ENCODE peak calls at places on chromosomes 13 and 19, in five cellular contexts. I, N, Z, X and U are unnamed samples.

GRCh38 chr13:77386046-77386445 is 59.2 kb upstream of the MYCBP2 start:
- DNase-seq in I (no peak), N (no peak), Z (no peak), X (peak), U (no peak)

GRCh38 chr13:102599451-102600012 is 2.7 kb downstream of the TPP2 start:
- DNase-seq in I (no peak), N (no peak), Z (no peak), X (no peak), U (no peak)

GRCh38 chr19:8595651-8596050 is 14.9 kb downstream of the ADAMTS10 start:
- DNase-seq in I (no peak), N (no peak), Z (no peak), X (no peak), U (no peak)

GRCh38 chr19:10760268-10760944 is 42.5 kb downstream of the DNM2 start:
- DNase-seq in I (no peak), N (no peak), Z (no peak), X (peak), U (no peak)

GRCh38 chr19:31439270-31439573 is 90.0 kb upstream of the TSHZ3 start:
- DNase-seq in I (no peak), N (no peak), Z (no peak), X (no peak), U (no peak)

GRCh38 chr19:35851213-35852028 is 883 bp downstream of the NPHS1 start:
- DNase-seq in I (no peak), N (no peak), Z (no peak), X (no peak), U (peak)

GRCh38 chr13:53123536-53123935 is 94.9 kb downstream of the OLFM4 start:
- DNase-seq in I (no peak), N (no peak), Z (no peak), X (no peak), U (no peak)

GRCh38 chr13:109809216-109809890 is 23.0 kb upstream of the IRS2 start:
- DNase-seq in I (no peak), N (no peak), Z (no peak), X (no peak), U (no peak)

GRCh38 chr13:32829676-32830091 is 186.5 kb upstream of the KL start:
- DNase-seq in I (no peak), N (no peak), Z (no peak), X (peak), U (peak)

GRCh38 chr19:5648464-5648863 is 25.6 kb downstream of the SAFB start:
- DNase-seq in I (no peak), N (no peak), Z (no peak), X (no peak), U (no peak)

GRCh38 chr19:18723871-18724377 is 40.4 kb downstream of the CRTC1 start:
- DNase-seq in I (no peak), N (no peak), Z (no peak), X (no peak), U (no peak)

GRCh38 chr19:11005521-11005920 is 44.7 kb downstream of the SMARCA4 start:
- DNase-seq in I (no peak), N (no peak), Z (no peak), X (no peak), U (no peak)

GRCh38 chr19:30556230-30556711 is 184.1 kb downstream of the ZNF536 start:
- DNase-seq in I (no peak), N (no peak), Z (no peak), X (no peak), U (peak)

GRCh38 chr13:102020611-102021216 is 381.1 kb downstream of the FGF14 start:
- DNase-seq in I (no peak), N (no peak), Z (no peak), X (peak), U (no peak)

GRCh38 chr13:20125783-20126165 is 35.1 kb downstream of the GJA3 start:
- DNase-seq in I (no peak), N (no peak), Z (no peak), X (no peak), U (peak)
- H3K27ac ChIP-seq in I (no peak), N (no peak), Z (peak), X (no peak), U (no peak)

GRCh38 chr19:17305211-17305516 is 508 bp upstream of the MRPL34 start:
- DNase-seq in I (no peak), N (no peak), Z (no peak), X (no peak), U (no peak)
- H3K27ac ChIP-seq in I (peak), N (peak), Z (peak), X (no peak), U (no peak)

DNA sequence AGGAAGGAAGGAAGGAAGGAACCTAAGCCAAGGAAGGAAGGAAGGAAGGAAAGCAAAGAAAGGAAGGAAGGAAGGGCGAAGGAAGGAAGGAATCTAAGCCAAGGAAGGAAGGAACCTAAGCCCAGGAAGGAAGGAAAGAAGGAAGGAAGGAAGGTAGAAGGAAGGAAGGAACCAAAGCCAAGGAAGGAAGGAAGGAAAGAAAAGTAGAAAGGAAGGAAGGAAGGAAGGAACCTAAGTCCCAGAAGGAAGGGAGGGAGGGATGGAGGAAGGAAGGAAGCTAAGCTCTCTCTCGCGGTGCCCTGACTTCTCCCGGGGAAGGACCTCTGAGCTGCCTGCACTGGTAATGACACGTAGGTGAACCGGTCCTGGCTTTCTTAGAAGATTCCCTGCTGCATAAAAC is 1.3 kb upstream of the RUBCNL start:
- DNase-seq in I (no peak), N (no peak), Z (no peak), X (no peak), U (no peak)
- H3K27ac ChIP-seq in I (peak), N (no peak), Z (no peak), X (no peak), U (no peak)

DNA sequence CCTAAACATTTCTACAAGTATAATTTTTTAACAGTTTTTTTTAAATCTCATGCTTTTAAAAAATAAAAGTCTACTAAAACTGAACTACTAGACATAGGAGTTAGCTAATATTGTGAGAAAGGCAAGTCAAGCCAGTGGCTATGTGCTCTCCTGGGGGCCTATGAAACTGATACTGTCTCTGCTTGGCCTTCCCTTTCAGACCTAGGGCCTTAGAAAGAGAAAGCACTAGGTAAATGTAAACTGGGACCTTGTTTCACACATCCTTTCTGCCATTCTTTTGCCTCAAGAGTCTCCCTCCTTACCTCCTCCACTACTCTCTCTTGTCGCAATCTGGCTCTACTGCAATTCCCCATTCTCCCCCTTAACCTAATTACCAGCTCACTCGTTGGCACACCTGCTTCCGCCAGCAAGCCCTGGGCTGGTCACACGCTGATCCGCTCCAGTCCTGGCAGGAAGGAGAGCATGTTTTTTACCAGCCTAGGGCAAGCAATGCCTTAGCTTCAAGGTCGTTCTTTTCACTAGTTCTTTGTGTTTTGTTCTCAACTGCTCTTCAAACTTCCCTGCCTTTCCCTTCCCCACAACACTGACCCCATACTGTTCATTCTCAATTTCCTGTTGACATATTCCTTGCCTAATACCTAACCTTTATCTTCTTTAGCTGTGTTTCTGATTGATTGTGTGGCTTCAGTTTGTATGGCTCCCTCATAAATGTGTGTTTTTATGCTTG is 23.1 kb downstream of the TBC1D4 start:
- DNase-seq in I (peak), N (no peak), Z (peak), X (no peak), U (peak)
- H3K27ac ChIP-seq in I (peak), N (no peak), Z (peak), X (no peak), U (no peak)

DNA sequence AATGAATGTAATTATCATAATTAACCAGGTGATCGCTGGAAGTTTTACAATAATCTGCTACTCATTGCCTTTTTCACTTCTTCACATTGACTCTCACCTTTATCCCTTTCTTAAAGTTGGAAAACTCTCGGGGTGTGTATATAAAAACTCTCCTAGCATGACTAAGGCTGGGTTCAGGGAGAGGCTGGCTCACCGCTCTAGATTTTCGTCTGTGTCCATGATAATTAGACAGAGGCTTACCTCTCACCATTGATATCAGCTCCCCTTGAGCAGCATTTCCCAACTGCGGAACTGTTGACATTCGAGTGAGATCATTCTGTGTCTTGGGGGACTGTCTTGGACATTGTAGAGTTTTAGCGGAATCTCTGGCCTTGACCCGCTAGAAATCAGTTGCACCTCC is 39.4 kb downstream of the NFIX start:
- DNase-seq in I (no peak), N (no peak), Z (no peak), X (no peak), U (no peak)
- H3K27ac ChIP-seq in I (peak), N (peak), Z (peak), X (peak), U (no peak)

DNA sequence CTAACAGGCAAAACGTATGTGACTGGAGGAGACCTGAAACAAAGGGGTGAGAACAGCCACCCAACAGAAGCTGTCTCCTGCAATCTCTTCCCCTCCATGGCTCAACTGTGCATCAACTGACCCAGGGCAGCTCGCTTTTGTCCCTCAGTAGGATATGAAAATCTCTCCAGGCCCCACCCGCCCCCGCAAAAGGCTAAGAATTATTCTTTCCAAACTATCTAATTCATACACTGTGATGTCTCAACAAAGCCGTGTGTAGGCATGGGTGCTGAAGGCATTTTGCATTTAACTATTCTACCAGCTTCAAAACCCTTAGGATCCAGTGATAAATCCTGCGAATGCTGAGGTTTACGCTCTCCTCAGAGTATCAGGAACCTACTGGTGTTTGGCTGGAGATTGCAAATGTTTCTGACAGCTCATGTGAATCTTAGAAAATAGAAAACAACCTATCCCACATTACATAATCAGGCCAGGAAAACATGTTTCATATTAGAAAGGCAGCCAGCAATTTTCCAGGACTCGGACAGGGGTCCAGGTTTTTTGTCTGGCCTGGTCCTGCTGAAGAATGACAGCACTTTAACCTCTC is 17.4 kb downstream of the DHRS12 start:
- DNase-seq in I (no peak), N (no peak), Z (no peak), X (no peak), U (no peak)
- H3K27ac ChIP-seq in I (no peak), N (no peak), Z (peak), X (no peak), U (peak)

GRCh38 chr13:40187836-40188591 is 478.4 kb downstream of the FOXO1 start:
- DNase-seq in I (no peak), N (no peak), Z (no peak), X (no peak), U (peak)
- H3K27ac ChIP-seq in I (peak), N (no peak), Z (no peak), X (no peak), U (no peak)

DNA sequence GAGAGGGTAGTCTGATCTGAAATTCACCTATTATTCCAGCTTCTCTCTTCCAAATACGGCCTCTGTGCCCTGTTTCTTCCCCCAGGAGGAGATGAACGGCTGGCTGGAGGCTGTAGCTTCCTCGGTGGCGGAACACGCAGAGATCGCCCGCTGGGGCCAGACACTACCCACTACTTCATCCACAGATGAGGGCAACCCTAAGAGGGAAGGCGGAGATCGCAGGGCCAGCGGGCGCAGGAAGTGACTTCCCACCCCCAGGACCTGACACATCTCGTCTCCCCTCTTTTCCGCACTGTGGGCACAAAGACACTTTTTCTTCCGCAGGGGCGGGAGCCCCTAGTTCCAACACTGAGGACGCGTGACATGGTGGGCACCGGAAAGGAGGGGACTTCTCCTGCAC is 1.3 kb upstream of the SHKBP1 start:
- DNase-seq in I (no peak), N (no peak), Z (no peak), X (no peak), U (no peak)
- H3K27ac ChIP-seq in I (no peak), N (no peak), Z (no peak), X (no peak), U (no peak)

DNA sequence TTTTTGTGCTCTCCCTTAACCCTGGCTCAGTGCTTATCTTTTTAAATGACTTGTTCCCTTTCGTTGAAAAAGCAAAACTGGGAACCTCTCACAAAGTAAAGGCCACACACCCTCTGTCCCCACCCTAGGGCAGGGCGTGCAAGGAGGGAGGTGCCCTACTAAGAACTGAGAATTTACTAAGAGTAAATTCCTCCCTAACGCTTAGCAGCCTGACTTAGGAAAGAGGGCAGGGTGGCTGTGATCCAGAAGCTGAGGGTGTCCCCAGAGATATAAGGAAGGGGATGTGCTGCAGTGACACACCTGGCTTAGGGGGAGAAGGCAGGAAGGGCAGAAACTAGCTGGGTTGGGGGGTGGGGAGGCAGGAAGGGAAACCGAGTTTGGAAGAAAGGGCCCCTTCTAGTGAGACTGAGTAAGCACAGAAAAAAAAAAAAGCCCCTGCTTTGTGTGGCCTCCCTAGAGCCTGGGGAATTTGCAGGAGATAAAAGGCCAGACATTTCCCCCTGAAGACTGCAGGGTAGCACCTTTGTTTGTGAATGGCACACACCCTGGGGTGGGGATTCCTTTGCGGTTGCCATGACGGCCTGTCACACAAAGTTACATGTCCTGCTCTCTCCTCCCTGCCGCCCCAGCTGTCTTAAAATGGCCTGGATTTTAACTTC is 435.1 kb downstream of the EFNB2 start:
- DNase-seq in I (peak), N (no peak), Z (peak), X (no peak), U (peak)
- H3K27ac ChIP-seq in I (peak), N (no peak), Z (no peak), X (peak), U (peak)